ENCODE peak calls at places on chromosomes 12 and 14, in ten cellular contexts. C, U, G, Z, D, V, J, N, L and B are unnamed samples.

GRCh38 chr14:61435563-61436337 is 114.4 kb downstream of the PRKCH start:
- DNase-seq in J (no peak), Z (no peak), N (no peak), D (no peak), U (no peak), C (no peak), G (no peak), V (no peak), L (no peak), B (no peak)

GRCh38 chr14:71049435-71050147 is 142.3 kb downstream of the PCNX1 start:
- DNase-seq in L (no peak), V (peak; percentile 23), C (no peak), N (no peak), U (no peak), D (no peak), G (no peak), J (no peak), Z (no peak), B (no peak)

GRCh38 chr12:70664463-70664862 is 27.2 kb upstream of the PTPRB start:
- DNase-seq in D (peak; percentile 27), J (no peak), V (no peak), L (peak; percentile 55), C (no peak), Z (no peak), N (peak; percentile 8), U (peak; percentile 22), G (no peak), B (no peak)

GRCh38 chr14:59627011-59627520 is 50.5 kb upstream of the CCDC175 start:
- DNase-seq in L (no peak), G (no peak), N (no peak), J (no peak), U (no peak), Z (no peak), V (no peak), C (no peak), D (no peak), B (no peak)

GRCh38 chr14:51901475-51902024 is 41.1 kb downstream of the GNG2 start:
- DNase-seq in L (no peak), Z (peak; percentile 36), J (no peak), D (no peak), U (no peak), C (no peak), N (no peak), G (no peak), V (no peak), B (no peak)

GRCh38 chr14:65054471-65055085 is 47.7 kb downstream of the MAX start:
- DNase-seq in U (no peak), C (no peak), N (no peak), G (peak; percentile 59), D (no peak), L (no peak), J (no peak), V (no peak), Z (no peak), B (no peak)

GRCh38 chr12:14691560-14691959 is 4.8 kb downstream of the GUCY2C start:
- DNase-seq in V (peak; percentile 47), D (no peak), U (peak; percentile 76), Z (no peak), G (no peak), C (peak; percentile 71), J (peak; percentile 12), N (peak; percentile 66), L (no peak), B (peak; percentile 40)

GRCh38 chr14:93926209-93926872 is 803 bp upstream of the FAM181A start:
- DNase-seq in J (no peak), C (no peak), L (peak; percentile 58), N (no peak), G (no peak), V (no peak), U (no peak), D (no peak), Z (no peak), B (no peak)

GRCh38 chr12:15592934-15593333 is 196.3 kb downstream of the EPS8 start:
- DNase-seq in Z (no peak), C (no peak), N (no peak), D (no peak), L (no peak), J (no peak), U (no peak), V (no peak), G (no peak), B (no peak)

GRCh38 chr14:100031506-100032281 is 33.5 kb upstream of the EVL start:
- DNase-seq in U (no peak), G (peak; percentile 94), D (peak; percentile 92), L (no peak), Z (no peak), V (peak; percentile 75), C (peak; percentile 80), J (no peak), N (peak; percentile 32), B (peak; percentile 37)

GRCh38 chr12:132710062-132710421 is 600 bp upstream of the PGAM5 start:
- DNase-seq in D (no peak), G (no peak), J (peak; percentile 18), N (no peak), V (no peak), C (no peak), U (no peak), L (no peak), Z (no peak), B (no peak)

GRCh38 chr12:31989987-31990386 is 30.8 kb downstream of the RESF1 start:
- DNase-seq in N (no peak), J (no peak), G (peak; percentile 57), U (no peak), V (no peak), C (no peak), Z (no peak), L (no peak), D (no peak), B (no peak)

GRCh38 chr14:23009939-23010718 is at the start of gene C14orf93:
- DNase-seq in N (peak; percentile 84), V (peak; percentile 87), L (peak; percentile 40), G (peak; percentile 85), D (peak; percentile 75), U (peak; percentile 85), C (peak; percentile 92), J (peak; percentile 73), Z (peak; percentile 73), B (no peak)

GRCh38 chr14:76348898-76349297 is 27.0 kb upstream of the ESRRB start:
- DNase-seq in D (peak; percentile 75), Z (no peak), C (no peak), V (peak; percentile 41), N (peak; percentile 64), U (peak; percentile 56), G (no peak), J (no peak), L (peak; percentile 51), B (no peak)

GRCh38 chr12:48358937-48359509 is 8.3 kb upstream of the ZNF641 start:
- DNase-seq in D (no peak), G (no peak), J (peak; percentile 17), L (no peak), N (no peak), Z (no peak), U (no peak), C (no peak), V (no peak), B (no peak)

GRCh38 chr12:79818856-79819255 is 116.0 kb downstream of the PPP1R12A start:
- DNase-seq in G (no peak), C (no peak), N (no peak), V (peak; percentile 70), Z (no peak), D (no peak), U (no peak), L (no peak), J (no peak), B (no peak)

GRCh38 chr12:90621927-90622326 is 333.0 kb downstream of the CCER1 start:
- DNase-seq in U (no peak), V (no peak), C (no peak), G (no peak), Z (no peak), L (no peak), D (peak; percentile 40), N (no peak), J (no peak), B (no peak)

GRCh38 chr12:78278706-78279105 is 448.0 kb downstream of the NAV3 start:
- DNase-seq in D (no peak), G (no peak), V (no peak), C (no peak), J (no peak), N (no peak), L (no peak), Z (no peak), U (no peak), B (no peak)

GRCh38 chr12:109671482-109671881 is 42.1 kb upstream of the FAM222A start:
- DNase-seq in U (no peak), N (no peak), V (no peak), G (no peak), L (no peak), D (no peak), J (no peak), C (no peak), Z (no peak), B (no peak)

GRCh38 chr12:103803847-103804246 is 37.2 kb downstream of the NT5DC3 start:
- DNase-seq in Z (no peak), N (no peak), V (no peak), C (peak; percentile 17), U (no peak), G (no peak), J (no peak), L (no peak), D (no peak), B (no peak)
- H3K27ac ChIP-seq in Z (no peak overlapping the region), N (no peak overlapping the region), V (no peak overlapping the region), C (peak overlapping the region; percentile 65), U (no peak overlapping the region), G (peak overlapping the region; percentile 88), J (no peak overlapping the region), L (no peak overlapping the region), D (no peak overlapping the region), B (peak overlapping the region; percentile 69)

DNA sequence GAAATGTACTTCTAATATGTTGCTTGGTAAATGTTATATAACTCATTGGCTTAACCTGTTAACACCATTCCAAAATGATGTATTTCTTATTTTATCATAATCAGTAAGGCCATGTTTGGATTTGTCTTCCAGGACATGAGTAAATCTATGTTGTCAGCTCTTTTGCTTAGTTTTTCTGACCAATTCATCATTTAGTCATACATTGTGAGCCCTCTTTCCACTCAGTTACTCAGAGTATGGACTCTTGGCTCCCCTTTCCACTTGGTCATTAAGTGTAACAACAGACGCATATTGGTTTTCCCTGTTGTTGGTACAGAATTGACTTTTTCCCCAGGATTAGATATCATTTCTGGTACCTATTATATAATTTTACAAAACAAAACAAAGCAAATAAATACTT is 9.0 kb upstream of the CLEC4D start:
- DNase-seq in J (no peak), N (no peak), C (no peak), L (no peak), V (no peak), D (no peak), U (no peak), G (no peak), Z (no peak), B (no peak)
- H3K4me1 ChIP-seq in J (no peaks in the 10 kb centered on the region), N (no peaks in the 10 kb centered on the region), C (no peaks in the 10 kb centered on the region), L (peaks cover 10% of the 10 kb centered on the region), V (no peaks in the 10 kb centered on the region), D (no peaks in the 10 kb centered on the region), U (no peaks in the 10 kb centered on the region), G (no peaks in the 10 kb centered on the region), Z (peaks cover 3% of the 10 kb centered on the region), B (no peaks in the 10 kb centered on the region)

GRCh38 chr14:102930753-102931579 is 8.5 kb downstream of the AMN start:
- DNase-seq in G (peak; percentile 65), D (no peak), L (no peak), U (no peak), N (no peak), Z (no peak), C (no peak), V (no peak), J (no peak), B (no peak)
- H3K27me3 ChIP-seq in G (peaks cover 20% of the 10 kb centered on the region), D (peaks cover 30% of the 10 kb centered on the region), L (peaks cover 34% of the 10 kb centered on the region), U (peaks cover 31% of the 10 kb centered on the region), N (no peaks in the 10 kb centered on the region), Z (no peaks in the 10 kb centered on the region), C (peaks cover 28% of the 10 kb centered on the region), V (no peaks in the 10 kb centered on the region), J (no peaks in the 10 kb centered on the region), B (peaks cover 8% of the 10 kb centered on the region)

GRCh38 chr12:125092872-125093680 is 27.8 kb downstream of the AACS start:
- DNase-seq in L (no peak), J (no peak), G (no peak), Z (no peak), U (peak; percentile 28), V (no peak), D (no peak), N (peak; percentile 44), C (no peak), B (no peak)
- H3K27ac ChIP-seq in L (no peak overlapping the region), J (no peak overlapping the region), G (no peak overlapping the region), Z (no peak overlapping the region), U (peak overlapping the region; percentile 49), V (no peak overlapping the region), D (no peak overlapping the region), N (peak overlapping the region; percentile 58), C (no peak overlapping the region), B (no peak overlapping the region)